ENCODE peak calls at places on chromosomes 1 and 21, in eight cellular contexts. One of them, this sample, is unnamed.

GRCh38 chr21:43372663-43373386 is 54.1 kb downstream of the SIK1 start:
- DNase-seq in heart left ventricle: no peak
- DNase-seq in GM12892: no peak
- DNase-seq in endothelial cell of umbilical vein: no peak
- DNase-seq in right lobe of liver: peak
- DNase-seq in upper lobe of left lung: peak
- DNase-seq in tibial nerve: no peak
- DNase-seq in lower leg skin: no peak
- DNase-seq in this sample: no peak

GRCh38 chr1:22619252-22619651 is 17.2 kb upstream of the C1QA start:
- DNase-seq in heart left ventricle: no peak
- DNase-seq in right lobe of liver: no peak
- DNase-seq in GM12892: no peak
- DNase-seq in upper lobe of left lung: no peak
- DNase-seq in endothelial cell of umbilical vein: no peak
- DNase-seq in lower leg skin: no peak
- DNase-seq in tibial nerve: no peak
- DNase-seq in this sample: no peak

GRCh38 chr1:109214695-109215623 is 1.2 kb downstream of the SARS1 start:
- DNase-seq in tibial nerve: peak
- DNase-seq in endothelial cell of umbilical vein: peak
- DNase-seq in lower leg skin: no peak
- DNase-seq in heart left ventricle: no peak
- DNase-seq in upper lobe of left lung: peak
- DNase-seq in right lobe of liver: peak
- DNase-seq in GM12892: no peak
- DNase-seq in this sample: peak

GRCh38 chr1:74504125-74505065 is 8.0 kb downstream of the LRRC53 start:
- DNase-seq in heart left ventricle: peak
- DNase-seq in lower leg skin: no peak
- DNase-seq in upper lobe of left lung: peak
- DNase-seq in tibial nerve: peak
- DNase-seq in right lobe of liver: no peak
- DNase-seq in endothelial cell of umbilical vein: peak
- DNase-seq in GM12892: peak
- DNase-seq in this sample: peak

GRCh38 chr1:43270421-43271095 is 775 bp downstream of the TMEM125 start:
- DNase-seq in right lobe of liver: peak
- DNase-seq in tibial nerve: no peak
- DNase-seq in lower leg skin: peak
- DNase-seq in heart left ventricle: peak
- DNase-seq in upper lobe of left lung: peak
- DNase-seq in GM12892: no peak
- DNase-seq in endothelial cell of umbilical vein: no peak
- DNase-seq in this sample: no peak

GRCh38 chr1:74623716-74624115 is 49.9 kb downstream of the ERICH3 start:
- DNase-seq in endothelial cell of umbilical vein: no peak
- DNase-seq in tibial nerve: no peak
- DNase-seq in lower leg skin: no peak
- DNase-seq in right lobe of liver: no peak
- DNase-seq in heart left ventricle: no peak
- DNase-seq in GM12892: no peak
- DNase-seq in upper lobe of left lung: no peak
- DNase-seq in this sample: no peak

GRCh38 chr1:7638078-7638477 is 133.0 kb upstream of the VAMP3 start:
- DNase-seq in heart left ventricle: no peak
- DNase-seq in upper lobe of left lung: no peak
- DNase-seq in endothelial cell of umbilical vein: peak
- DNase-seq in tibial nerve: no peak
- DNase-seq in lower leg skin: no peak
- DNase-seq in right lobe of liver: no peak
- DNase-seq in GM12892: no peak
- DNase-seq in this sample: no peak

GRCh38 chr1:156816561-156817328 is at the start of gene SH2D2A:
- DNase-seq in tibial nerve: no peak
- DNase-seq in upper lobe of left lung: peak
- DNase-seq in right lobe of liver: peak
- DNase-seq in GM12892: peak
- DNase-seq in lower leg skin: peak
- DNase-seq in endothelial cell of umbilical vein: no peak
- DNase-seq in heart left ventricle: peak
- DNase-seq in this sample: peak

GRCh38 chr1:198883184-198883583 is 244.3 kb downstream of the PTPRC start:
- DNase-seq in endothelial cell of umbilical vein: no peak
- DNase-seq in tibial nerve: no peak
- DNase-seq in GM12892: no peak
- DNase-seq in upper lobe of left lung: no peak
- DNase-seq in lower leg skin: no peak
- DNase-seq in heart left ventricle: no peak
- DNase-seq in right lobe of liver: no peak
- DNase-seq in this sample: no peak

GRCh38 chr1:19059773-19060172 is 103.3 kb upstream of the IFFO2 start:
- DNase-seq in right lobe of liver: no peak
- DNase-seq in tibial nerve: no peak
- DNase-seq in upper lobe of left lung: no peak
- DNase-seq in endothelial cell of umbilical vein: no peak
- DNase-seq in lower leg skin: no peak
- DNase-seq in GM12892: no peak
- DNase-seq in heart left ventricle: no peak
- DNase-seq in this sample: no peak

GRCh38 chr1:27418326-27418761 is 25.9 kb downstream of the GPR3 start:
- DNase-seq in heart left ventricle: peak
- DNase-seq in endothelial cell of umbilical vein: peak
- DNase-seq in lower leg skin: no peak
- DNase-seq in right lobe of liver: no peak
- DNase-seq in GM12892: peak
- DNase-seq in upper lobe of left lung: peak
- DNase-seq in tibial nerve: peak
- DNase-seq in this sample: no peak

GRCh38 chr1:52423771-52424170 is 19.4 kb downstream of the PRPF38A start:
- DNase-seq in upper lobe of left lung: no peak
- DNase-seq in heart left ventricle: no peak
- DNase-seq in right lobe of liver: no peak
- DNase-seq in tibial nerve: no peak
- DNase-seq in lower leg skin: no peak
- DNase-seq in GM12892: no peak
- DNase-seq in endothelial cell of umbilical vein: no peak
- DNase-seq in this sample: peak

GRCh38 chr1:33036051-33036525 is 595 bp downstream of the AK2 start:
- DNase-seq in upper lobe of left lung: no peak
- DNase-seq in right lobe of liver: no peak
- DNase-seq in lower leg skin: no peak
- DNase-seq in heart left ventricle: no peak
- DNase-seq in GM12892: no peak
- DNase-seq in tibial nerve: no peak
- DNase-seq in endothelial cell of umbilical vein: peak
- DNase-seq in this sample: peak

GRCh38 chr21:44917446-44918106 is 3.1 kb downstream of the ITGB2 start:
- DNase-seq in lower leg skin: no peak
- DNase-seq in heart left ventricle: no peak
- DNase-seq in endothelial cell of umbilical vein: no peak
- DNase-seq in tibial nerve: no peak
- DNase-seq in upper lobe of left lung: no peak
- DNase-seq in right lobe of liver: no peak
- DNase-seq in GM12892: no peak
- DNase-seq in this sample: no peak

GRCh38 chr1:6505367-6506209 is 14.1 kb upstream of the PLEKHG5 start:
- DNase-seq in tibial nerve: no peak
- DNase-seq in right lobe of liver: no peak
- DNase-seq in heart left ventricle: no peak
- DNase-seq in lower leg skin: no peak
- DNase-seq in upper lobe of left lung: no peak
- DNase-seq in GM12892: no peak
- DNase-seq in endothelial cell of umbilical vein: no peak
- DNase-seq in this sample: no peak

GRCh38 chr1:161402446-161402845 is 34.8 kb upstream of the CFAP126 start:
- DNase-seq in tibial nerve: no peak
- DNase-seq in right lobe of liver: no peak
- DNase-seq in endothelial cell of umbilical vein: no peak
- DNase-seq in GM12892: no peak
- DNase-seq in upper lobe of left lung: no peak
- DNase-seq in heart left ventricle: no peak
- DNase-seq in lower leg skin: no peak
- DNase-seq in this sample: no peak

GRCh38 chr21:44980562-44981489 is 41.0 kb downstream of the SLX9 start:
- DNase-seq in lower leg skin: no peak
- DNase-seq in right lobe of liver: no peak
- DNase-seq in heart left ventricle: no peak
- DNase-seq in GM12892: no peak
- DNase-seq in upper lobe of left lung: no peak
- DNase-seq in tibial nerve: no peak
- DNase-seq in endothelial cell of umbilical vein: no peak
- DNase-seq in this sample: no peak

GRCh38 chr1:7252411-7253117 is 467.3 kb downstream of the CAMTA1 start:
- DNase-seq in right lobe of liver: no peak
- DNase-seq in lower leg skin: peak
- DNase-seq in tibial nerve: no peak
- DNase-seq in endothelial cell of umbilical vein: no peak
- DNase-seq in GM12892: no peak
- DNase-seq in heart left ventricle: no peak
- DNase-seq in upper lobe of left lung: no peak
- DNase-seq in this sample: no peak

GRCh38 chr1:62228139-62228882 is 33.7 kb downstream of the L1TD1 start:
- DNase-seq in lower leg skin: no peak
- DNase-seq in heart left ventricle: no peak
- DNase-seq in right lobe of liver: no peak
- DNase-seq in tibial nerve: no peak
- DNase-seq in upper lobe of left lung: no peak
- DNase-seq in endothelial cell of umbilical vein: no peak
- DNase-seq in GM12892: no peak
- DNase-seq in this sample: no peak

GRCh38 chr1:226126824-226127591 is 59.5 kb downstream of the ACBD3 start:
- DNase-seq in heart left ventricle: no peak
- DNase-seq in lower leg skin: peak
- DNase-seq in upper lobe of left lung: no peak
- DNase-seq in tibial nerve: no peak
- DNase-seq in right lobe of liver: no peak
- DNase-seq in GM12892: no peak
- DNase-seq in endothelial cell of umbilical vein: no peak
- DNase-seq in this sample: no peak

DNA sequence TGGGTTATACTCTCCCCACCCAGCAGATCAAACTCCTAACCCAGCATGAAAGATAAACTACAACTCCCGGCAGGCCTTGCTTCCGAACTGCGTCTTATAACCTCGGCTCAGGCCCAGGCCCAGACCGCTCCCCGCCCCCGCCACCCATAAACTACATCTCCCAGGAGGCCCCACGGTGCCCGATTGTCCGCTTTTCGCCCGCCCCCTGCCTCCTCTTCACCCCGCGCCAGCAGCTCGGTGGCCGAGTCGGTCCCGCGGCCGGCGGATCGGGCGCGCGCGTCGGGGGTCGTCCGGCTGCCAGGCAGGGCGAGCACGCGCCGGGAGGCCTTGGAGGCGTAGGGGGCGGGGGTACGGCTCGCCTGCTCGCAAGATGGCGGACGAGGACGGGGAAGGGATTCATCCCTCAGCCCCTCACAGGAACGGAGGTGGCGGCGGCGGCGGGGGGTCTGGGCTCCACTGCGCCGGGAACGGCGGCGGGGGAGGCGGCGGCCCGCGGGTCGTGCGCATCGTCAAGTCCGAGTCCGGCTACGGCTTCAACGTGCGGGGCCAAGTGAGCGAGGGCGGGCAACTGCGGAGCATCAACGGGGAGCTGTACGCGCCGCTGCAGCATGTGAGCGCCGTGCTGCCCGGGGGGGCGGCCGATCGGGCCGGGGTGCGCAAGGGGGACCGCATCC is at the start of gene SNX27:
- DNase-seq in upper lobe of left lung: peak
- DNase-seq in heart left ventricle: peak
- DNase-seq in right lobe of liver: peak
- DNase-seq in GM12892: peak
- DNase-seq in endothelial cell of umbilical vein: peak
- DNase-seq in lower leg skin: peak
- DNase-seq in tibial nerve: peak
- DNase-seq in this sample: peak
- TF ChIP-seq POLR2A in upper lobe of left lung: no peak
- TF ChIP-seq POLR2A in heart left ventricle: peak
- TF ChIP-seq POLR2A in right lobe of liver: peak
- TF ChIP-seq POLR2A in GM12892: peak
- TF ChIP-seq POLR2A in endothelial cell of umbilical vein: peak
- TF ChIP-seq POLR2A in lower leg skin: no peak
- TF ChIP-seq POLR2A in tibial nerve: peak
- TF ChIP-seq POLR2A in this sample: peak

GRCh38 chr1:172154571-172154970 is 265.9 kb upstream of the C1orf105 start:
- DNase-seq in lower leg skin: no peak
- DNase-seq in right lobe of liver: no peak
- DNase-seq in heart left ventricle: no peak
- DNase-seq in tibial nerve: no peak
- DNase-seq in GM12892: no peak
- DNase-seq in endothelial cell of umbilical vein: peak
- DNase-seq in upper lobe of left lung: no peak
- DNase-seq in this sample: no peak
- TF ChIP-seq POLR2A in lower leg skin: no peak
- TF ChIP-seq POLR2A in right lobe of liver: no peak
- TF ChIP-seq POLR2A in heart left ventricle: no peak
- TF ChIP-seq POLR2A in tibial nerve: no peak
- TF ChIP-seq POLR2A in GM12892: no peak
- TF ChIP-seq POLR2A in endothelial cell of umbilical vein: no peak
- TF ChIP-seq POLR2A in upper lobe of left lung: no peak
- TF ChIP-seq POLR2A in this sample: no peak

GRCh38 chr1:54121482-54122130 is 31.2 kb downstream of the CDCP2 start:
- DNase-seq in upper lobe of left lung: peak
- DNase-seq in heart left ventricle: peak
- DNase-seq in tibial nerve: peak
- DNase-seq in lower leg skin: peak
- DNase-seq in right lobe of liver: peak
- DNase-seq in GM12892: peak
- DNase-seq in endothelial cell of umbilical vein: peak
- DNase-seq in this sample: peak
- TF ChIP-seq POLR2A in upper lobe of left lung: no peak
- TF ChIP-seq POLR2A in heart left ventricle: no peak
- TF ChIP-seq POLR2A in tibial nerve: no peak
- TF ChIP-seq POLR2A in lower leg skin: no peak
- TF ChIP-seq POLR2A in right lobe of liver: no peak
- TF ChIP-seq POLR2A in GM12892: no peak
- TF ChIP-seq POLR2A in endothelial cell of umbilical vein: no peak
- TF ChIP-seq POLR2A in this sample: no peak

DNA sequence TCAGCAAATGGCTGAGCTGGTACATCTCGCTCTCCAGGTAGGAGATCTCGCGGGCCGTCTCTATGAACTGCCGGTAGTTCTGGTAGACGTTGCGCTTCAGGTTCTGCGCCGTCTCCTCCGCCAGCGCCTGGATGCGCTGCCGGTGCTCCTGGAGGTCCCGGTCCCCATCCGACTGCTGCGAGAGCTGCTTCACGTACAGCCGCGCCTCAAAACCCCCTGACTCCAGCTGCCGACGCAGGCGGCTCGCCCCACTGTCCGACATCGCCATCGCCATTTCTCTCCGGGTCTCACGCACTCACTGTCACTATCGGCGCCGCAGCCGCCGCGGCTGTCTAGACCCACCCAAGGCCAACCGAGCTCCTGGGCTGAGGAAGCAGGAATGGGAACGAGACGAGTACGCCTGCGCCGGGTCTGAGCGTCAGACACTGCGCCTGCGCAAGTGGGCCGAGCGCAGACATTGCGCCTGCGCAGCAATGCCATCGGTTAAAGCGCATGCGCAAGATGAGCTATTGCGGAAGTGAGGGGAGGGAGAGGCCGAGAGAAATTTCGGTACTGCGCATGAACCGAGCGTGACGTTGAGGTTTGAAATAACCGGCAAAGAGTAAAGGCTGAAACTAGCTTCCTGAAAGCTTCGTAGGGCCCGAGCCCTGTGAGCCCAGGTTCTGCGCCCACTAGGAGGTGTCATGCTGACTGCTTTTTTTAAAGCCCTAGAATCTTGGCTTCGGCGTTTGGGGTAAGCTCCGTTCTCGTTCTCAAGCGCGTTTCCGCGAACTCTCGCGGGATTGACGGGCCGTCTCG is at the start of gene EXOC8:
- DNase-seq in GM12892: peak
- DNase-seq in right lobe of liver: peak
- DNase-seq in endothelial cell of umbilical vein: peak
- DNase-seq in heart left ventricle: peak
- DNase-seq in lower leg skin: peak
- DNase-seq in tibial nerve: peak
- DNase-seq in upper lobe of left lung: peak
- DNase-seq in this sample: peak
- TF ChIP-seq POLR2A in GM12892: peak
- TF ChIP-seq POLR2A in right lobe of liver: peak
- TF ChIP-seq POLR2A in endothelial cell of umbilical vein: peak
- TF ChIP-seq POLR2A in heart left ventricle: peak
- TF ChIP-seq POLR2A in lower leg skin: no peak
- TF ChIP-seq POLR2A in tibial nerve: peak
- TF ChIP-seq POLR2A in upper lobe of left lung: no peak
- TF ChIP-seq POLR2A in this sample: peak

This sample was measured in erythroblast.